ENCODE peak calls at places on chromosome 9, in four cellular contexts. W, C, X and Q are unnamed samples.

GRCh38 chr9:37818849-37819248 is 18.3 kb downstream of the DCAF10 start:
- DNase-seq in W (no peak), C (no peak), X (no peak), Q (no peak)

GRCh38 chr9:112331676-112331955 is 1.8 kb downstream of the PTBP3 start:
- DNase-seq in W (no peak), C (no peak), X (no peak), Q (no peak)

GRCh38 chr9:116490321-116490720 is 196.8 kb upstream of the TRIM32 start:
- DNase-seq in W (no peak), C (no peak), X (no peak), Q (no peak)

GRCh38 chr9:88084816-88085215 is 53.5 kb downstream of the SPATA31C2 start:
- DNase-seq in W (no peak), C (no peak), X (no peak), Q (no peak)

GRCh38 chr9:26882154-26882553 is 10.4 kb downstream of the CAAP1 start:
- DNase-seq in W (no peak), C (no peak), X (no peak), Q (no peak)

GRCh38 chr9:136359774-136360718 is 3.5 kb downstream of the DNLZ start:
- DNase-seq in W (no peak), C (no peak), X (no peak), Q (no peak)

GRCh38 chr9:136977223-136978072 is at the start of gene PTGDS:
- DNase-seq in W (no peak), C (peak; percentile 58), X (peak; percentile 53), Q (no peak)

GRCh38 chr9:34741628-34742027 is 31.7 kb upstream of the CCL21 start:
- DNase-seq in W (no peak), C (no peak), X (no peak), Q (no peak)

GRCh38 chr9:5869315-5870019 is 21.2 kb upstream of the MLANA start:
- DNase-seq in W (no peak), C (no peak), X (peak; percentile 20), Q (no peak)

GRCh38 chr9:108534741-108535140 is 321.0 kb downstream of the ACTL7B start:
- DNase-seq in W (no peak), C (no peak), X (no peak), Q (no peak)

GRCh38 chr9:133048595-133048994 is 13.2 kb upstream of the CEL start:
- DNase-seq in W (peak; percentile 94), C (no peak), X (peak; percentile 15), Q (no peak)

GRCh38 chr9:124309665-124310064 is 51.9 kb downstream of the NEK6 start:
- DNase-seq in W (peak; percentile 61), C (peak; percentile 58), X (peak; percentile 20), Q (peak; percentile 62)

GRCh38 chr9:13665418-13666066 is 386.1 kb upstream of the MPDZ start:
- DNase-seq in W (no peak), C (no peak), X (no peak), Q (no peak)

GRCh38 chr9:132838291-132838690 is 39.8 kb downstream of the AK8 start:
- DNase-seq in W (no peak), C (no peak), X (no peak), Q (no peak)

GRCh38 chr9:5714501-5715401 is 85.8 kb downstream of the RIC1 start:
- DNase-seq in W (no peak), C (no peak), X (peak; percentile 13), Q (no peak)

GRCh38 chr9:115146581-115147021 is 28.6 kb upstream of the TNC start:
- DNase-seq in W (no peak), C (peak; percentile 69), X (no peak), Q (no peak)

GRCh38 chr9:100281676-100282387 is 70.9 kb downstream of the TEX10 start:
- DNase-seq in W (no peak), C (no peak), X (no peak), Q (no peak)

GRCh38 chr9:18689166-18689565 is 215.2 kb downstream of the ADAMTSL1 start:
- DNase-seq in W (no peak), C (no peak), X (no peak), Q (no peak)

GRCh38 chr9:16449331-16449730 is 421.1 kb downstream of the BNC2 start:
- DNase-seq in W (no peak), C (no peak), X (no peak), Q (no peak)

GRCh38 chr9:135602789-135603481 is 36.4 kb downstream of the GLT6D1 start:
- DNase-seq in W (no peak), C (no peak), X (peak; percentile 34), Q (peak; percentile 61)

GRCh38 chr9:114411452-114411851 is 23.7 kb upstream of the AKNA start:
- DNase-seq in W (no peak), C (no peak), X (no peak), Q (no peak)

GRCh38 chr9:134604834-134605233 is 36.8 kb upstream of the COL5A1 start:
- DNase-seq in W (no peak), C (peak; percentile 13), X (no peak), Q (no peak)

GRCh38 chr9:82168585-82168984 is 180.0 kb downstream of the SPATA31D1 start:
- DNase-seq in W (no peak), C (no peak), X (no peak), Q (no peak)

GRCh38 chr9:104961701-104962359 is 33.9 kb upstream of the ABCA1 start:
- DNase-seq in W (no peak), C (no peak), X (no peak), Q (no peak)

GRCh38 chr9:32671333-32671732 is 35.9 kb upstream of the TAF1L start:
- DNase-seq in W (no peak), C (no peak), X (no peak), Q (no peak)

GRCh38 chr9:25716220-25716872 is 38.1 kb upstream of the TUSC1 start:
- DNase-seq in W (no peak), C (no peak), X (peak; percentile 67), Q (no peak)

GRCh38 chr9:98772364-98773155 is 23.8 kb downstream of the ANKS6 start:
- DNase-seq in W (no peak), C (no peak), X (no peak), Q (no peak)

GRCh38 chr9:96122756-96123155 is 179.2 kb downstream of the HSD17B3 start:
- DNase-seq in W (no peak), C (no peak), X (no peak), Q (no peak)

GRCh38 chr9:20356392-20357206 is 265.7 kb downstream of the MLLT3 start:
- DNase-seq in W (no peak), C (peak; percentile 80), X (peak; percentile 89), Q (peak; percentile 50)
- H3K4me3 ChIP-seq in W (no peak overlapping the region), C (no peak overlapping the region), X (peak overlapping the region; percentile 38), Q (peak overlapping the region; percentile 33)

GRCh38 chr9:126088336-126088735 is 238.3 kb upstream of the MVB12B start:
- DNase-seq in W (no peak), C (no peak), X (no peak), Q (no peak)

GRCh38 chr9:126093771-126094170 is 232.9 kb upstream of the MVB12B start:
- DNase-seq in W (no peak), C (no peak), X (peak; percentile 14), Q (no peak)

GRCh38 chr9:126095546-126096190 is 231.0 kb upstream of the MVB12B start:
- DNase-seq in W (no peak), C (no peak), X (no peak), Q (no peak)

GRCh38 chr9:126084696-126085095 is 241.9 kb upstream of the MVB12B start:
- DNase-seq in W (no peak), C (no peak), X (no peak), Q (no peak)

DNA sequence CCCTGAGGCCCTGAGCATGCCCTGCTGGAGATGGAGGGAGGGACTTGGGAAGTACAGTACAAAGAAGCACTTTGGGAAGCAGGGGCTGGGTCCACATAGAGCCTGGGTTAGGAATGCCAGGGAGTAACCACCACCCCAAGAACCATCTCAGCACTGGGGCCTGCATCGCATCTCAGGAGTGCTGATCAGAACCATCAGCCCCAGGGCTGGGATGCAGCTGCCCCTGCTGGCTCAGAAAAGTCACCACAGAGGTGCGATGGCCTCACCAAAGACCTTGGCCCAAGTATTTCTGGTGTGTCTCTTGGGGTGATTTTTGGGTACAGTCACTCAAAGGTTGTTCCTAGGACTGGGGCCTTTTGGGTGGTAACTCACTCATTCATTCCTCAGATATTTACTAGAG is 236.8 kb upstream of the MVB12B start:
- DNase-seq in W (no peak), C (no peak), X (no peak), Q (no peak)
- TF ChIP-seq CTCF in W (no peak), C (no peak), X (no peak), Q (no peak)

DNA sequence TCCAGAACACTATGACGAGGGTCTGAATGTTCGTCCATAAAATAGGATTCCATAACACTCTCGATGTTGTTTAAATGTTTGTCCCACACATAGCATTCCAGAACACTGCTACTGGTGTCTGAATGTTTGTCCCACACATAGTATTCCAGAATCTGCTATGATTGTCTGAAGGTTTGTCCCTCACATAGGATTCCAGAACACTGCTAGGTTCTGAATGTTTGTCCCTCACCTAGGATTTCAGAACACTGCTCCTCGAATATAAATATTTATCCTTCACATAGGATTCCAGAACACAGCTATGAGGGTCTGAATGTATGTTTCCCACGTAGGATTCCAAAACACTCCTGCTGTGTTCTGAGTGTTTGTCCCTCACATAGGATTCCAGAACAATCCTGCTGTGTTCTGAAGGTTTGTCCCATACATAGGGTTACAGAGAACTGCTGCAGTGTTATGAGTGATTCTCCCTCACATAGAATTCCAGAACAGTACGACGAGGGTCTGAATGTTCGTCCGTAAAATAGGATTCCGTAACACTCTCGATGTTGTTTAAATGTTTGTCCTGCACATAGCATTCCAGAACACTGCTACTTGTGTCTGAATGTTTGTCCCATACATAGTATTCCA is 215.3 kb downstream of the FOXD4L6 start:
- DNase-seq in W (no peak), C (no peak), X (no peak), Q (no peak)
- H3K9me3 ChIP-seq in W (peaks cover 9% of the 10 kb centered on the region), C (peaks cover 83% of the 10 kb centered on the region), X (peaks cover 53% of the 10 kb centered on the region), Q (peaks cover 90% of the 10 kb centered on the region)

GRCh38 chr9:129173296-129174101 is 4.6 kb downstream of the IER5L start:
- DNase-seq in W (no peak), C (no peak), X (peak; percentile 37), Q (no peak)
- H3K4me3 ChIP-seq in W (peak overlapping the region; percentile 66), C (peak overlapping the region; percentile 98), X (peak overlapping the region; percentile 76), Q (peak overlapping the region; percentile 99)

GRCh38 chr9:69035438-69036316 is at the start of gene FXN:
- DNase-seq in W (peak; percentile 91), C (peak; percentile 66), X (peak; percentile 87), Q (peak; percentile 89)
- TF ChIP-seq CTCF in W (peak; percentile 99), C (peak; percentile 93), X (peak; percentile 99), Q (peak; percentile 92)

GRCh38 chr9:118946669-118947068 is 422.6 kb downstream of the BRINP1 start:
- DNase-seq in W (no peak), C (no peak), X (no peak), Q (no peak)
- H3K9me3 ChIP-seq in W (no peaks in the 10 kb centered on the region), C (no peaks in the 10 kb centered on the region), X (no peaks in the 10 kb centered on the region), Q (no peaks in the 10 kb centered on the region)

GRCh38 chr9:97635026-97635425 is 1.4 kb downstream of the NCBP1 start:
- DNase-seq in W (no peak), C (no peak), X (no peak), Q (no peak)
- H3K4me3 ChIP-seq in W (no peak overlapping the region), C (no peak overlapping the region), X (peak overlapping the region; percentile 85), Q (peak overlapping the region; percentile 93)